ENCODE peak calls at places on chromosomes 6 and 20, in five cellular contexts. K is K562, U is tibial artery, Q is esophagus squamous epithelium, T is ascending aorta. S is an unnamed sample.

GRCh38 chr6:31203345-31203979 is 33.0 kb upstream of the POU5F1 start:
- DNase-seq in K (peak; percentile 19), U (no peak), Q (no peak), T (no peak), S (peak; percentile 55)

GRCh38 chr6:33418690-33419291 is 884 bp upstream of the CUTA start:
- DNase-seq in K (peak; percentile 57), U (no peak), Q (no peak), T (no peak), S (no peak)

GRCh38 chr20:44410583-44411019 is 55.1 kb downstream of the HNF4A start:
- DNase-seq in K (no peak), U (no peak), Q (no peak), T (no peak), S (no peak)

GRCh38 chr20:3595541-3595940 is 67.7 kb downstream of the GFRA4 start:
- DNase-seq in K (no peak), U (no peak), Q (no peak), T (no peak), S (no peak)

GRCh38 chr20:53036992-53037391 is 64.8 kb downstream of the TSHZ2 start:
- DNase-seq in K (no peak), U (no peak), Q (no peak), T (no peak), S (no peak)

GRCh38 chr6:157469378-157469777 is 88.4 kb downstream of the ZDHHC14 start:
- DNase-seq in K (no peak), U (no peak), Q (no peak), T (no peak), S (no peak)

GRCh38 chr20:40442181-40442963 is 246.7 kb downstream of the MAFB start:
- DNase-seq in K (no peak), U (no peak), Q (no peak), T (no peak), S (no peak)

GRCh38 chr20:13029687-13030510 is 21.1 kb downstream of the SPTLC3 start:
- DNase-seq in K (no peak), U (no peak), Q (no peak), T (no peak), S (peak; percentile 15)

GRCh38 chr20:62427172-62428007 is at the start of gene RBBP8NL:
- DNase-seq in K (no peak), U (no peak), Q (no peak), T (no peak), S (peak; percentile 92)

GRCh38 chr6:83097204-83097603 is 29.7 kb downstream of the DOP1A start:
- DNase-seq in K (no peak), U (no peak), Q (no peak), T (no peak), S (no peak)

GRCh38 chr6:89413006-89413400 is 930 bp upstream of the RRAGD start:
- DNase-seq in K (no peak), U (no peak), Q (no peak), T (no peak), S (peak; percentile 24)

GRCh38 chr6:111552241-111552744 is 53.4 kb downstream of the TRAF3IP2 start:
- DNase-seq in K (no peak), U (peak; percentile 89), Q (no peak), T (no peak), S (peak; percentile 46)

GRCh38 chr6:135996668-135997067 is 145.2 kb downstream of the PDE7B start:
- DNase-seq in K (no peak), U (no peak), Q (no peak), T (no peak), S (no peak)

GRCh38 chr6:84280030-84280429 is 52.6 kb upstream of the CEP162 start:
- DNase-seq in K (no peak), U (no peak), Q (no peak), T (no peak), S (no peak)

GRCh38 chr6:52012582-52012981 is 74.8 kb downstream of the PKHD1 start:
- DNase-seq in K (no peak), U (no peak), Q (no peak), T (no peak), S (no peak)

GRCh38 chr6:15901141-15902115 is 227.5 kb upstream of the MYLIP start:
- DNase-seq in K (peak; percentile 54), U (no peak), Q (no peak), T (no peak), S (peak; percentile 22)

GRCh38 chr6:107704377-107705013 is 119.6 kb downstream of the SCML4 start:
- DNase-seq in K (peak; percentile 51), U (no peak), Q (no peak), T (no peak), S (no peak)

GRCh38 chr6:139533573-139534471 is 159.4 kb upstream of the CITED2 start:
- DNase-seq in K (peak; percentile 83), U (no peak), Q (no peak), T (no peak), S (peak; percentile 74)

GRCh38 chr20:34824026-34824860 is 1.2 kb downstream of the NCOA6 start:
- DNase-seq in K (peak; percentile 80), U (no peak), Q (no peak), T (no peak), S (peak; percentile 89)

GRCh38 chr20:48945840-48946514 is 24.5 kb downstream of the ARFGEF2 start:
- DNase-seq in K (no peak), U (no peak), Q (no peak), T (no peak), S (peak; percentile 88)

DNA sequence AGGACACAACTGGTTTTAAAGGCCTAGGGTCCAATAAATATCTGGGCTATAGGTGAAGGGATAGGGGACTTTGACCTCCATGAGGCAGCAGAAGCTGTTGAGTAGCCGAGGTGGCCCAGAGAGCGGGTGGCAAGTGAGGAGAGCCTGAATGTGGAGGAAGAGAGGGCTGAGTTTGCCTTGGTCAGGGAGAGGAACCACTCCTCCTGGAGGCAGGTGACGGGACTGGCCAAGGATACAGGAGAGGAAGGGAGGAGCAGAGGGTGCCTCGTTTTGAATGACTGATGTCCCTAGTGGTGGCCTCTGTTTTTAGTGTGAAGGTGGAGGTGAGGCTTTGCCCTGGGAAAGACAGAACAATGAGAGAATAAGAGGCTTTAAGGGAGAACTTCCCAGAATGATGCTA is 19.1 kb upstream of the AAR2 start:
- DNase-seq in K (peak; percentile 67), U (no peak), Q (no peak), T (no peak), S (no peak)
- TF ChIP-seq CTCF in K (peak; percentile 87), U (no peak), Q (no peak), T (no peak), S (no peak)

DNA sequence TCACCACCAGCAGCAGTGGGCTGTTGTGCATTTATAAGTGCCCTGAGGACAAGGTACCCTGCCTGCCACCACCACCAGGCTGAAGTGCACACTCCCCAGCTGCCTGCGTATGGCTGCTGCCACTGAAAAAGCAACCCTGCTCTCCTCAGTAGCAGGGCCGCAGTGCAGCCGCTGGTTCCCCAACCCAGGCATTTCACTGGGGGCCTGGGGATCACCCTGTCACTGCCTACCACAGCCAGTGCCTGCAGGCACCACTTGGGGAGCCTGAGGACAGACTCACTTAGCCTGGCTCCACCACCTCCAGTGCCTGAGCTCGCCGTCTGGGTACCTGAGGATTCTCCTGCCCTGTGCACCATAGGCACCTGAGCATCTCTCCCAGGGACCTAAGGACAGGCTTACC is 215.6 kb downstream of the PACRG start:
- DNase-seq in K (no peak), U (no peak), Q (no peak), T (no peak), S (no peak)
- H3K27me3 ChIP-seq in K (no peaks in the 10 kb centered on the region), U (no peaks in the 10 kb centered on the region), Q (no peaks in the 10 kb centered on the region), T (no peaks in the 10 kb centered on the region), S (no peaks in the 10 kb centered on the region)

GRCh38 chr6:125346926-125347563 is 45.3 kb upstream of the HDDC2 start:
- DNase-seq in K (no peak), U (no peak), Q (no peak), T (no peak), S (no peak)
- TF ChIP-seq CTCF in K (no peak), U (no peak), Q (no peak), T (no peak), S (no peak)

DNA sequence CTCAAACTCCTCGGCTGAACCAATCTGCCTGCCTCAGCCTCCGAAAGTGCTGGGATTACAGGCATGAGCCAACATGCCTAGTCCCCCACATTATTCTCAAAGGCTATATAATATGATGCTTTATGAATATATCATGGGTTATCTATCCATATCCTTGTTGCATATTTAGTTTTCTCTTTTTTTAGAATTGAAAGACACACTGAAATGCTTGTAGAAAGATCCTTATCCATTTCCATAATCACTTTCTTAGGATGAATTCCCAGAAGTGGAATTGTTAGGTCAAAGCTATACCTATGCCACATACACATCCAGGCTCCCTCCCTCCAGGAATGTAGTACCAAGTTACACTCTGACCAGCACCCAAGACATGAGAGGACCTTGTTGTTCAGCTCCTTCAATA is 2.5 kb upstream of the ARFGEF3 start:
- DNase-seq in K (no peak), U (no peak), Q (no peak), T (no peak), S (no peak)
- H3K27me3 ChIP-seq in K (peaks cover 19% of the 10 kb centered on the region), U (peaks cover 23% of the 10 kb centered on the region), Q (no peaks in the 10 kb centered on the region), T (no peaks in the 10 kb centered on the region), S (peaks cover 47% of the 10 kb centered on the region)

GRCh38 chr6:117917176-117917575 is 10.1 kb downstream of the SLC35F1 start:
- DNase-seq in K (no peak), U (no peak), Q (no peak), T (no peak), S (no peak)

GRCh38 chr6:117918454-117918853 is 11.4 kb downstream of the SLC35F1 start:
- DNase-seq in K (no peak), U (no peak), Q (no peak), T (no peak), S (no peak)

GRCh38 chr6:117919775-117920492 is 12.9 kb downstream of the SLC35F1 start:
- DNase-seq in K (no peak), U (no peak), Q (no peak), T (no peak), S (no peak)

GRCh38 chr6:117916483-117916882 is 9.4 kb downstream of the SLC35F1 start:
- DNase-seq in K (no peak), U (no peak), Q (no peak), T (no peak), S (no peak)

GRCh38 chr6:117920493-117920845 is 13.4 kb downstream of the SLC35F1 start:
- DNase-seq in K (no peak), U (no peak), Q (no peak), T (no peak), S (no peak)
- TF ChIP-seq CTCF in K (no peak), U (no peak), Q (no peak), T (no peak), S (no peak)

DNA sequence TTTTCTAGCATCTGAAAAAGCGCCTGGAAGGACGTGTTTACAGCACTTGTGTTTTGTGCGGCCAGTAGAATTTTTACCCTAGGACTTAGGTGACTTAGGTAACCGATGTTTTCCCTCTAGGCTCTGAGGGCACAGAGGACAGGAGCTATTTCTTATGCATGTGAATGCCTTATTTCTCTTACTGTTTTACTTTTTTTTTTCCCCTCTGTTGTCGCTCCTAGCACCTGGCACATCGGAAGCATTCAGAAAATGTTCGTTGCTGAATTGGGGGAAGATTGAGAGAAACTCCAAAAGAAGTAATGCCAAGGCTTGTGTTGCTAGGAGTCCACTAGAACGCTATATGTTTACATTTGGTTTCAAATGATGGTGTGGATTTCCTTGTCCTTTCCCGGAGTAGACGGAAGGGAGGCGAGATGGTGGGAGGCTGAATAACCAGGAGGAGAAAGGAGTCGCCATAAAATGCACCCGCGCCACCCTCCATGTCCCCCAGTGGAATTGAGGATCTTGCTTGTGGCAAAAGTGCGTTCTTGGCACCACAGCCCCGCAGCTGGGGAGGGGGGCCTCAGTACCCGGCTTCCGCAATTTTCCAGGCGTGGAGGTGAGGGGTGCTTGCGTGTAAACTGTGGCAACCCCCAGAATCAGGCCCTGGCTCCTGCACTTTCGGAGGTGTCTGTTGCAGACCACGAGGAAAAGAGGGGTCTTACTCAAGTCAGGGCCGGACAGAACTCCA is 6.8 kb downstream of the OLIG3 start:
- DNase-seq in K (no peak), U (no peak), Q (no peak), T (no peak), S (no peak)
- H3K27me3 ChIP-seq in K (peaks cover 56% of the 10 kb centered on the region), U (peaks cover 81% of the 10 kb centered on the region), Q (no peaks in the 10 kb centered on the region), T (peaks cover 14% of the 10 kb centered on the region), S (peaks cover 100% of the 10 kb centered on the region)

GRCh38 chr6:151215999-151216398 is 23.8 kb upstream of the AKAP12 start:
- DNase-seq in K (no peak), U (no peak), Q (no peak), T (no peak), S (no peak)
- TF ChIP-seq CTCF in K (no peak), U (no peak), Q (no peak), T (no peak), S (no peak)